ENCODE peak calls at places on chromosome 5, in seven cellular contexts. Y is IMR-90; B is activated T-cell treated with anti-CD3 and anti-CD28 coated beads for 48 hours; M is GM10248; O is activated CD8-positive, alpha-beta T cell treated with anti-CD3 and anti-CD28 coated beads for 36 hours; S is AG20443; D is RWPE1. A is an unnamed sample.
A peak's percentile ranks its signal among the peaks of the same experiment; 100 is the strongest.

GRCh38 chr5:141855265-141856029 is 22.8 kb downstream of the PCDH1 start:
- DNase-seq in M (no peak), Y (no peak), B (no peak), D (no peak), S (no peak), O (no peak), A (no peak)

GRCh38 chr5:96530901-96531300 is 97.9 kb upstream of the PCSK1 start:
- DNase-seq in M (no peak), D (no peak), Y (no peak), O (no peak), B (no peak), S (no peak), A (no peak)

GRCh38 chr5:109779036-109779735 is 89.5 kb downstream of the MAN2A1 start:
- DNase-seq in D (no peak), Y (peak; percentile 37), O (no peak), B (no peak), S (no peak), M (no peak), A (no peak)

GRCh38 chr5:180455872-180456271 is 38.3 kb upstream of the CNOT6 start:
- DNase-seq in D (no peak), M (no peak), S (no peak), O (no peak), Y (no peak), B (no peak), A (no peak)

GRCh38 chr5:107889387-107889786 is 218.7 kb upstream of the EFNA5 start:
- DNase-seq in D (no peak), O (no peak), Y (peak; percentile 13), S (no peak), M (no peak), B (no peak), A (no peak)

GRCh38 chr5:25025836-25026235 is 381.1 kb upstream of the CDH10 start:
- DNase-seq in M (no peak), O (no peak), S (no peak), B (no peak), Y (no peak), D (no peak), A (no peak)

GRCh38 chr5:181121675-181122561 is 9.1 kb downstream of the OR2V1 start:
- DNase-seq in O (no peak), D (no peak), S (no peak), M (no peak), B (no peak), Y (no peak), A (no peak)

GRCh38 chr5:79495311-79495710 is 18.6 kb downstream of the HOMER1 start:
- DNase-seq in O (no peak), B (no peak), M (no peak), Y (peak; percentile 43), S (no peak), D (peak; percentile 72), A (no peak)

GRCh38 chr5:119355636-119356383 is at the start of gene TNFAIP8:
- DNase-seq in S (peak; percentile 86), O (peak; percentile 85), B (peak; percentile 83), Y (peak; percentile 70), D (peak; percentile 80), M (peak; percentile 81), A (peak; percentile 23)

GRCh38 chr5:75167345-75167744 is 69.3 kb downstream of the ANKRD31 start:
- DNase-seq in Y (no peak), M (no peak), O (no peak), B (no peak), D (peak; percentile 34), S (peak; percentile 11), A (no peak)

GRCh38 chr5:143791848-143792701 is 19.9 kb upstream of the HMHB1 start:
- DNase-seq in B (no peak), S (no peak), M (no peak), Y (no peak), D (no peak), O (no peak), A (no peak)

GRCh38 chr5:78594946-78595921 is 53.3 kb downstream of the LHFPL2 start:
- DNase-seq in M (no peak), S (peak; percentile 88), D (peak; percentile 96), B (no peak), Y (peak; percentile 100), O (no peak), A (no peak)

A was measured in mesothelial cell of epicardium.